ENCODE peak calls at places on chromosome 6, in five cellular contexts. X is ovary, D is heart left ventricle, F is esophagus squamous epithelium, Z is uterus. B is an unnamed sample. For H3K4me1, the result is how much of the 10 kb centered on the place peaks cover.

GRCh38 chr6:10384719-10385511 is 30.0 kb downstream of the TFAP2A start:
- DNase-seq in X (no peak), F (no peak), Z (no peak), D (no peak), B (no peak)

GRCh38 chr6:13378669-13379590 is 50.6 kb upstream of the TBC1D7 start:
- DNase-seq in D (no peak), F (no peak), Z (no peak), X (no peak), B (no peak)

GRCh38 chr6:49003348-49003747 is 459.7 kb downstream of the MMUT start:
- DNase-seq in D (no peak), X (no peak), F (no peak), Z (no peak), B (no peak)

GRCh38 chr6:6697620-6698019 is 109.1 kb downstream of the LY86 start:
- DNase-seq in F (no peak), X (no peak), Z (no peak), D (no peak), B (no peak)

GRCh38 chr6:113888493-113888892 is 31.3 kb downstream of the MARCKS start:
- DNase-seq in F (no peak), D (no peak), X (no peak), Z (no peak), B (no peak)

GRCh38 chr6:26534681-26535465 is 3.3 kb upstream of the HMGN4 start:
- DNase-seq in X (no peak), F (no peak), Z (no peak), D (no peak), B (no peak)

GRCh38 chr6:167058261-167058660 is 59.1 kb downstream of the CEP43 start:
- DNase-seq in F (no peak), Z (no peak), D (no peak), X (peak), B (no peak)

GRCh38 chr6:55276745-55277627 is 50.3 kb upstream of the GFRAL start:
- DNase-seq in D (peak), X (peak), Z (peak), F (no peak), B (no peak)

GRCh38 chr6:152595507-152595906 is 41.7 kb downstream of the SYNE1 start:
- DNase-seq in X (no peak), Z (no peak), D (no peak), F (no peak), B (no peak)

GRCh38 chr6:134071876-134072275 is 19.5 kb upstream of the SLC2A12 start:
- DNase-seq in X (no peak), D (no peak), F (no peak), Z (no peak), B (no peak)

GRCh38 chr6:80523531-80523970 is 417.1 kb downstream of the BCKDHB start:
- DNase-seq in F (no peak), D (no peak), Z (peak), X (peak), B (no peak)

GRCh38 chr6:63643862-63644261 is 8.3 kb downstream of the PHF3 start:
- DNase-seq in D (no peak), Z (no peak), F (no peak), X (no peak), B (no peak)

GRCh38 chr6:16901777-16902176 is 140.5 kb upstream of the ATXN1 start:
- DNase-seq in D (peak), F (no peak), X (no peak), Z (peak), B (peak)

GRCh38 chr6:22147469-22147815 is 149.4 kb downstream of the PRL start:
- DNase-seq in D (no peak), F (no peak), Z (no peak), X (no peak), B (no peak)

GRCh38 chr6:13427838-13428527 is 59.4 kb downstream of the GFOD1 start:
- DNase-seq in D (no peak), Z (no peak), F (peak), X (no peak), B (peak)

GRCh38 chr6:11616200-11616611 is 78.7 kb downstream of the TMEM170B start:
- DNase-seq in X (no peak), Z (no peak), F (no peak), D (no peak), B (no peak)

GRCh38 chr6:99026135-99026534 is 78.4 kb upstream of the FBXL4 start:
- DNase-seq in Z (no peak), D (no peak), F (no peak), X (no peak), B (no peak)

GRCh38 chr6:160253242-160253641 is 5.4 kb downstream of the SLC22A2 start:
- DNase-seq in X (no peak), Z (no peak), F (no peak), D (no peak), B (no peak)

GRCh38 chr6:90454835-90455427 is 131.9 kb downstream of the MAP3K7 start:
- DNase-seq in X (no peak), Z (no peak), F (no peak), D (no peak), B (no peak)

GRCh38 chr6:122107256-122107655 is 292.2 kb upstream of the HSF2 start:
- DNase-seq in D (no peak), Z (no peak), F (no peak), X (no peak), B (no peak)

GRCh38 chr6:143806282-143807102 is 36.6 kb upstream of the LTV1 start:
- DNase-seq in D (no peak), F (peak), X (no peak), Z (no peak), B (no peak)

GRCh38 chr6:3706547-3707467 is 44.7 kb downstream of the PXDC1 start:
- DNase-seq in Z (no peak), F (no peak), D (no peak), X (no peak), B (no peak)

GRCh38 chr6:36805917-36806316 is 33.3 kb downstream of the CPNE5 start:
- DNase-seq in F (no peak), X (no peak), D (no peak), Z (no peak), B (no peak)

GRCh38 chr6:101686653-101687052 is 293.1 kb downstream of the GRIK2 start:
- DNase-seq in X (no peak), D (no peak), F (no peak), Z (no peak), B (no peak)
- H3K4me1 ChIP-seq in X (under half), D (under half), F (under half), Z (under half), B (under half)

DNA sequence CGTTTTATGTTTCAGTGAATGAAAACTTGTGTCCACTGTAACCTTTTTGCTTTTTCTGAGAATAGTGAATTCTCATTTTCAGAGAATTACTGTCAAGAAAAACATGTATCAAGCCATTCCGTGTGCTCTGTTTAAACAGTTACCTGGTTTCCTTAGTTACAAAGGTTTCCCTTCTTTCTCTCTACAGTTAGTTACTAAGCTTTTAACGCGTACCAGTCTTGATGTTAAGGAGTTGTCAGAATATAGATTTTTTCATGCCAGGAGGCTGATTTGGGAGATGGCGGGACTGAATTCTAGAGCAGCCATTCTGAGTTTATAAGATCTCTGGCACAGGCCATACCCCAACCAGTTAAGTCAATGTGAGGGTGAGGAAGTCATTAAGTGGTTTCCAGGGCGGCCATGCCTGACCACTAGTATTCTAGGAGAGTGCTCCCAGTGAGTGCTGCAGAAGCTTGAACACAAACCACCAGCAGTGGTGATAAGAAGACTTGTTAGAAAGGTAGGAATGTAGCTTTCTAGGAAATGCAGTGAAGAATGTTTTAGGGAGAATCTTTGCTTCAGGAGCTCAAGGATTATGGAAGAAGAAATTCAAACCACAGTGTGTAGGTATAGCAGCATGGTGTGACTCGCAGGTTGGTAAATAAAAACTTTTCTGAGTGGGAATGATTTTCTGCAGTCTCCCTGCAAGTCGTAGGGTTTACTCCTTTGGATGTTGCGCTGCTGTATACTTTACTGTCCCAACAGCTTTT is 112.9 kb downstream of the JARID2 start:
- DNase-seq in D (no peak), F (no peak), X (no peak), Z (no peak), B (no peak)
- H3K27ac ChIP-seq in D (no peak), F (no peak), X (no peak), Z (no peak), B (no peak)

DNA sequence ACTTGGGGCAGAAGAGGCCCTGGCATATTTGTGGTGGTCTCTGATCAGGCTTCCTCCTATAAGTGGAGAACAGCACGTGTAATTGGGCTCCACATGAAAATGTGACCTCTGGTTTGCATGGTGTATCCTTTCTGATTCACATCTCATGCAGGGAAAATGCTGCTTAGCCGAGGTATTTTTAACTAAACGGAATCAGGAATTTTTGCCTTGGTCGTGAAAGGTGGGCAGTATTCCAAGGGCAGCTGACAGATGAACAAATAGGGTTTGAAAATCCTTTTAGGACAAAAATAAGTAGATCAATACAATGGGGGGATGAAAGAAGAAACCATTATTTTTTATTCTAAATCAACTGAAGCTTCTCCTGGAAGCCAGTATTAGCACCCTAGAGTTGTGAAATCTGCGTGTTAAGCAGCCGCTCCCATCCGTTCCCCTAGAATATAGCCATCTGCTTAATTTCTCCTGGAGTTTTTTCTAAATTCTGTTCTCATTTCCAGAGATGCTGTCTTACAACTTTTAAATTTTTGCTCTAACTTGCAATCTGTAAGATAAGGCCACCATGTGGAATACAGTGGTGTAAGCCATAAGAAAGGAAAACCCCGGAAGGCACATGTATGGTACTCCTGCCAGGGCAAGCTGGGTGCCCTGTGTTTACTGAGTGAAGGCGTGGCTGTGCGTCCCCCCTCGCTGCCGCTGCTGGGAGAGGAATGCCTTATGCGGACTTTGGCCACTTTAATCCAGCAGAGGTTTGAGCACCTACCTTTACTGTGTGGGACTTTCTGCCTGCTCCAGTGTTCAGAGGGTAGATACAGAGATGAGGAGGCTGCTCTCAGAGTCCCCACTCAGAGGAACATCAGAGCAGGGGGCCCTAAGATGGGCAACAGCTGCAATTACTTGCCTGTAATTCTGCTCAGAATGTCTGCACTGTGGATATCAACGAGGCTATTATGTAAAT is 52.4 kb downstream of the SYNJ2 start:
- DNase-seq in F (no peak), D (no peak), X (no peak), Z (no peak), B (peak)
- TF ChIP-seq POLR2A in F (no peak), D (no peak), X (no peak), Z (no peak), B (no peak)

GRCh38 chr6:156808287-156808686 is 31.1 kb downstream of the ARID1B start:
- DNase-seq in Z (no peak), F (no peak), X (no peak), D (no peak), B (no peak)
- H3K4me1 ChIP-seq in Z (under half), F (under half), X (under half), D (half or more), B (under half)